ENCODE peak calls at places on chromosome 22, in five cellular contexts. One of them, this sample, is unnamed.

GRCh38 chr22:50581950-50582561 is 593 bp downstream of the CHKB start:
- DNase-seq in NCI-H1930: no peak
- DNase-seq in activated T-cell treated with anti-CD3 and anti-CD28 coated beads, Interleukin-2, amount 50 U/mL, for 72 hours: peak; percentile 51
- DNase-seq in NCI-H460: no peak
- DNase-seq in NCI-H526 treated with DMSO at 0.1 percent for 48 hours: no peak
- DNase-seq in this sample: no peak

GRCh38 chr22:36587289-36588154 is 58.6 kb upstream of the EIF3D start:
- DNase-seq in NCI-H460: peak; percentile 1
- DNase-seq in NCI-H526 treated with DMSO at 0.1 percent for 48 hours: no peak
- DNase-seq in activated T-cell treated with anti-CD3 and anti-CD28 coated beads, Interleukin-2, amount 50 U/mL, for 72 hours: no peak
- DNase-seq in NCI-H1930: no peak
- DNase-seq in this sample: no peak

GRCh38 chr22:20885557-20886323 is 26.9 kb downstream of the SNAP29 start:
- DNase-seq in NCI-H1930: peak; percentile 10
- DNase-seq in NCI-H460: peak; percentile 78
- DNase-seq in NCI-H526 treated with DMSO at 0.1 percent for 48 hours: peak; percentile 54
- DNase-seq in activated T-cell treated with anti-CD3 and anti-CD28 coated beads, Interleukin-2, amount 50 U/mL, for 72 hours: peak; percentile 58
- DNase-seq in this sample: peak; percentile 57

GRCh38 chr22:33544707-33545106 is 375.6 kb downstream of the LARGE1 start:
- DNase-seq in NCI-H526 treated with DMSO at 0.1 percent for 48 hours: no peak
- DNase-seq in NCI-H460: no peak
- DNase-seq in NCI-H1930: no peak
- DNase-seq in activated T-cell treated with anti-CD3 and anti-CD28 coated beads, Interleukin-2, amount 50 U/mL, for 72 hours: no peak
- DNase-seq in this sample: no peak

GRCh38 chr22:48378673-48379072 is 1449.0 kb downstream of the BRD1 start:
- DNase-seq in activated T-cell treated with anti-CD3 and anti-CD28 coated beads, Interleukin-2, amount 50 U/mL, for 72 hours: no peak
- DNase-seq in NCI-H526 treated with DMSO at 0.1 percent for 48 hours: no peak
- DNase-seq in NCI-H460: no peak
- DNase-seq in NCI-H1930: no peak
- DNase-seq in this sample: no peak

GRCh38 chr22:46007003-46007847 is 30.3 kb upstream of the WNT7B start:
- DNase-seq in NCI-H1930: no peak
- DNase-seq in activated T-cell treated with anti-CD3 and anti-CD28 coated beads, Interleukin-2, amount 50 U/mL, for 72 hours: no peak
- DNase-seq in NCI-H526 treated with DMSO at 0.1 percent for 48 hours: no peak
- DNase-seq in NCI-H460: peak; percentile 75
- DNase-seq in this sample: no peak

GRCh38 chr22:22038178-22038880 is 55.7 kb upstream of the TOP3B start:
- DNase-seq in NCI-H1930: no peak
- DNase-seq in activated T-cell treated with anti-CD3 and anti-CD28 coated beads, Interleukin-2, amount 50 U/mL, for 72 hours: no peak
- DNase-seq in NCI-H526 treated with DMSO at 0.1 percent for 48 hours: no peak
- DNase-seq in NCI-H460: no peak
- DNase-seq in this sample: no peak

GRCh38 chr22:39382410-39382809 is 17.2 kb upstream of the TAB1 start:
- DNase-seq in activated T-cell treated with anti-CD3 and anti-CD28 coated beads, Interleukin-2, amount 50 U/mL, for 72 hours: no peak
- DNase-seq in NCI-H1930: no peak
- DNase-seq in NCI-H526 treated with DMSO at 0.1 percent for 48 hours: no peak
- DNase-seq in NCI-H460: no peak
- DNase-seq in this sample: no peak

GRCh38 chr22:35334010-35334409 is 34.3 kb downstream of the TOM1 start:
- DNase-seq in NCI-H1930: no peak
- DNase-seq in NCI-H526 treated with DMSO at 0.1 percent for 48 hours: no peak
- DNase-seq in activated T-cell treated with anti-CD3 and anti-CD28 coated beads, Interleukin-2, amount 50 U/mL, for 72 hours: no peak
- DNase-seq in NCI-H460: no peak
- DNase-seq in this sample: no peak

GRCh38 chr22:24482586-24482985 is 12.5 kb upstream of the UPB1 start:
- DNase-seq in NCI-H460: peak; percentile 33
- DNase-seq in NCI-H526 treated with DMSO at 0.1 percent for 48 hours: no peak
- DNase-seq in NCI-H1930: no peak
- DNase-seq in activated T-cell treated with anti-CD3 and anti-CD28 coated beads, Interleukin-2, amount 50 U/mL, for 72 hours: no peak
- DNase-seq in this sample: no peak

GRCh38 chr22:44816141-44816540 is 63.8 kb downstream of the ARHGAP8 start:
- DNase-seq in NCI-H526 treated with DMSO at 0.1 percent for 48 hours: no peak
- DNase-seq in activated T-cell treated with anti-CD3 and anti-CD28 coated beads, Interleukin-2, amount 50 U/mL, for 72 hours: no peak
- DNase-seq in NCI-H1930: no peak
- DNase-seq in NCI-H460: no peak
- DNase-seq in this sample: no peak

GRCh38 chr22:45638834-45639746 is 32.5 kb upstream of the ATXN10 start:
- DNase-seq in activated T-cell treated with anti-CD3 and anti-CD28 coated beads, Interleukin-2, amount 50 U/mL, for 72 hours: no peak
- DNase-seq in NCI-H526 treated with DMSO at 0.1 percent for 48 hours: no peak
- DNase-seq in NCI-H460: peak; percentile 56
- DNase-seq in NCI-H1930: no peak
- DNase-seq in this sample: no peak

GRCh38 chr22:44842417-44842816 is 90.0 kb downstream of the ARHGAP8 start:
- DNase-seq in NCI-H526 treated with DMSO at 0.1 percent for 48 hours: no peak
- DNase-seq in NCI-H460: no peak
- DNase-seq in NCI-H1930: no peak
- DNase-seq in activated T-cell treated with anti-CD3 and anti-CD28 coated beads, Interleukin-2, amount 50 U/mL, for 72 hours: no peak
- DNase-seq in this sample: no peak

GRCh38 chr22:50576070-50576469 is 2.2 kb downstream of the CPT1B start:
- DNase-seq in NCI-H460: peak; percentile 41
- DNase-seq in NCI-H526 treated with DMSO at 0.1 percent for 48 hours: peak; percentile 16
- DNase-seq in activated T-cell treated with anti-CD3 and anti-CD28 coated beads, Interleukin-2, amount 50 U/mL, for 72 hours: no peak
- DNase-seq in NCI-H1930: peak; percentile 17
- DNase-seq in this sample: no peak

GRCh38 chr22:17300926-17301325 is 68.3 kb upstream of the CECR2 start:
- DNase-seq in NCI-H526 treated with DMSO at 0.1 percent for 48 hours: no peak
- DNase-seq in NCI-H460: no peak
- DNase-seq in activated T-cell treated with anti-CD3 and anti-CD28 coated beads, Interleukin-2, amount 50 U/mL, for 72 hours: no peak
- DNase-seq in NCI-H1930: no peak
- DNase-seq in this sample: no peak

GRCh38 chr22:19478086-19478392 is 954 bp downstream of the UFD1 start:
- DNase-seq in NCI-H1930: no peak
- DNase-seq in activated T-cell treated with anti-CD3 and anti-CD28 coated beads, Interleukin-2, amount 50 U/mL, for 72 hours: no peak
- DNase-seq in NCI-H460: no peak
- DNase-seq in NCI-H526 treated with DMSO at 0.1 percent for 48 hours: no peak
- DNase-seq in this sample: no peak

GRCh38 chr22:31818481-31819392 is 64.9 kb downstream of the DEPDC5 start:
- DNase-seq in activated T-cell treated with anti-CD3 and anti-CD28 coated beads, Interleukin-2, amount 50 U/mL, for 72 hours: peak; percentile 44
- DNase-seq in NCI-H1930: no peak
- DNase-seq in NCI-H460: no peak
- DNase-seq in NCI-H526 treated with DMSO at 0.1 percent for 48 hours: no peak
- DNase-seq in this sample: no peak

GRCh38 chr22:32589007-32589406 is 114.4 kb downstream of the FBXO7 start:
- DNase-seq in NCI-H460: no peak
- DNase-seq in NCI-H526 treated with DMSO at 0.1 percent for 48 hours: no peak
- DNase-seq in activated T-cell treated with anti-CD3 and anti-CD28 coated beads, Interleukin-2, amount 50 U/mL, for 72 hours: no peak
- DNase-seq in NCI-H1930: no peak
- DNase-seq in this sample: no peak

GRCh38 chr22:27045103-27045940 is 387.9 kb downstream of the MIAT start:
- DNase-seq in NCI-H526 treated with DMSO at 0.1 percent for 48 hours: peak; percentile 97
- DNase-seq in NCI-H460: peak; percentile 1
- DNase-seq in activated T-cell treated with anti-CD3 and anti-CD28 coated beads, Interleukin-2, amount 50 U/mL, for 72 hours: no peak
- DNase-seq in NCI-H1930: no peak
- DNase-seq in this sample: no peak

GRCh38 chr22:40678493-40679248 is 613 bp upstream of the MCHR1 start:
- DNase-seq in activated T-cell treated with anti-CD3 and anti-CD28 coated beads, Interleukin-2, amount 50 U/mL, for 72 hours: no peak
- DNase-seq in NCI-H526 treated with DMSO at 0.1 percent for 48 hours: no peak
- DNase-seq in NCI-H460: no peak
- DNase-seq in NCI-H1930: no peak
- DNase-seq in this sample: no peak

GRCh38 chr22:19820880-19821522 is 33.7 kb downstream of the GNB1L start:
- DNase-seq in NCI-H526 treated with DMSO at 0.1 percent for 48 hours: no peak
- DNase-seq in NCI-H460: no peak
- DNase-seq in NCI-H1930: no peak
- DNase-seq in activated T-cell treated with anti-CD3 and anti-CD28 coated beads, Interleukin-2, amount 50 U/mL, for 72 hours: no peak
- DNase-seq in this sample: no peak

GRCh38 chr22:24219750-24220149 is 25.1 kb downstream of the GGT5 start:
- DNase-seq in activated T-cell treated with anti-CD3 and anti-CD28 coated beads, Interleukin-2, amount 50 U/mL, for 72 hours: no peak
- DNase-seq in NCI-H460: no peak
- DNase-seq in NCI-H526 treated with DMSO at 0.1 percent for 48 hours: no peak
- DNase-seq in NCI-H1930: no peak
- DNase-seq in this sample: no peak

GRCh38 chr22:21942407-21942895 is 10.2 kb downstream of the PPM1F start:
- DNase-seq in activated T-cell treated with anti-CD3 and anti-CD28 coated beads, Interleukin-2, amount 50 U/mL, for 72 hours: peak; percentile 19
- DNase-seq in NCI-H460: peak; percentile 32
- DNase-seq in NCI-H526 treated with DMSO at 0.1 percent for 48 hours: no peak
- DNase-seq in NCI-H1930: no peak
- DNase-seq in this sample: peak; percentile 50

GRCh38 chr22:40247976-40248375 is 70.3 kb downstream of the TNRC6B start:
- DNase-seq in activated T-cell treated with anti-CD3 and anti-CD28 coated beads, Interleukin-2, amount 50 U/mL, for 72 hours: peak; percentile 82
- DNase-seq in NCI-H1930: no peak
- DNase-seq in NCI-H526 treated with DMSO at 0.1 percent for 48 hours: no peak
- DNase-seq in NCI-H460: no peak
- DNase-seq in this sample: no peak

GRCh38 chr22:23749747-23750373 is 1.1 kb downstream of the ZNF70 start:
- DNase-seq in NCI-H460: no peak
- DNase-seq in NCI-H526 treated with DMSO at 0.1 percent for 48 hours: no peak
- DNase-seq in activated T-cell treated with anti-CD3 and anti-CD28 coated beads, Interleukin-2, amount 50 U/mL, for 72 hours: no peak
- DNase-seq in NCI-H1930: no peak
- DNase-seq in this sample: no peak

GRCh38 chr22:23514317-23515038 is 65.6 kb downstream of the IGLL1 start:
- DNase-seq in NCI-H460: no peak
- DNase-seq in NCI-H526 treated with DMSO at 0.1 percent for 48 hours: no peak
- DNase-seq in NCI-H1930: no peak
- DNase-seq in activated T-cell treated with anti-CD3 and anti-CD28 coated beads, Interleukin-2, amount 50 U/mL, for 72 hours: no peak
- DNase-seq in this sample: no peak

GRCh38 chr22:19429950-19430889 is 1.3 kb downstream of the HIRA start:
- DNase-seq in NCI-H526 treated with DMSO at 0.1 percent for 48 hours: no peak
- DNase-seq in NCI-H460: no peak
- DNase-seq in activated T-cell treated with anti-CD3 and anti-CD28 coated beads, Interleukin-2, amount 50 U/mL, for 72 hours: peak; percentile 20
- DNase-seq in NCI-H1930: no peak
- DNase-seq in this sample: no peak

GRCh38 chr22:44330727-44331660 is 18.2 kb upstream of the SHISAL1 start:
- DNase-seq in NCI-H460: no peak
- DNase-seq in activated T-cell treated with anti-CD3 and anti-CD28 coated beads, Interleukin-2, amount 50 U/mL, for 72 hours: no peak
- DNase-seq in NCI-H1930: no peak
- DNase-seq in NCI-H526 treated with DMSO at 0.1 percent for 48 hours: no peak
- DNase-seq in this sample: no peak

GRCh38 chr22:38524434-38524833 is 18.3 kb upstream of the DDX17 start:
- DNase-seq in activated T-cell treated with anti-CD3 and anti-CD28 coated beads, Interleukin-2, amount 50 U/mL, for 72 hours: no peak
- DNase-seq in NCI-H460: no peak
- DNase-seq in NCI-H1930: no peak
- DNase-seq in NCI-H526 treated with DMSO at 0.1 percent for 48 hours: no peak
- DNase-seq in this sample: no peak

GRCh38 chr22:17217179-17217578 is 2.1 kb downstream of the ADA2 start:
- DNase-seq in NCI-H460: no peak
- DNase-seq in NCI-H1930: no peak
- DNase-seq in NCI-H526 treated with DMSO at 0.1 percent for 48 hours: no peak
- DNase-seq in activated T-cell treated with anti-CD3 and anti-CD28 coated beads, Interleukin-2, amount 50 U/mL, for 72 hours: no peak
- DNase-seq in this sample: no peak

GRCh38 chr22:40405178-40406062 is 35.0 kb downstream of the SGSM3 start:
- DNase-seq in NCI-H1930: no peak
- DNase-seq in NCI-H460: no peak
- DNase-seq in NCI-H526 treated with DMSO at 0.1 percent for 48 hours: no peak
- DNase-seq in activated T-cell treated with anti-CD3 and anti-CD28 coated beads, Interleukin-2, amount 50 U/mL, for 72 hours: no peak
- DNase-seq in this sample: no peak

GRCh38 chr22:20393705-20394476 is at the start of gene ZNF74:
- DNase-seq in NCI-H526 treated with DMSO at 0.1 percent for 48 hours: peak; percentile 77
- DNase-seq in NCI-H1930: peak; percentile 89
- DNase-seq in activated T-cell treated with anti-CD3 and anti-CD28 coated beads, Interleukin-2, amount 50 U/mL, for 72 hours: peak; percentile 82
- DNase-seq in NCI-H460: peak; percentile 73
- DNase-seq in this sample: peak; percentile 55

GRCh38 chr22:42268852-42269406 is 1.5 kb downstream of the TCF20 start:
- DNase-seq in NCI-H460: no peak
- DNase-seq in NCI-H1930: no peak
- DNase-seq in NCI-H526 treated with DMSO at 0.1 percent for 48 hours: no peak
- DNase-seq in activated T-cell treated with anti-CD3 and anti-CD28 coated beads, Interleukin-2, amount 50 U/mL, for 72 hours: no peak
- DNase-seq in this sample: no peak